ENCODE peak calls at places on chromosomes 2 and 18, in four cellular contexts. C, Q, D and B are unnamed samples.
A peak's percentile ranks its signal among the peaks of the same experiment; 100 is the strongest.

GRCh38 chr2:227862741-227863588 is 8.5 kb upstream of the DAW1 start:
- DNase-seq in C (peak; percentile 84), Q (no peak), D (peak; percentile 29), B (peak; percentile 84)

GRCh38 chr2:47520825-47521665 is 118.1 kb downstream of the MSH2 start:
- DNase-seq in C (peak; percentile 67), Q (no peak), D (no peak), B (peak; percentile 34)

GRCh38 chr2:28681216-28681981 is 70.2 kb upstream of the PPP1CB start:
- DNase-seq in C (no peak), Q (no peak), D (no peak), B (peak; percentile 71)

GRCh38 chr2:205411558-205411957 is 270.7 kb upstream of the NRP2 start:
- DNase-seq in C (no peak), Q (no peak), D (no peak), B (no peak)

GRCh38 chr2:62266433-62267038 is 70.6 kb downstream of the B3GNT2 start:
- DNase-seq in C (peak; percentile 62), Q (no peak), D (peak; percentile 20), B (peak; percentile 78)

GRCh38 chr2:165193178-165193777 is 10.6 kb downstream of the SCN3A start:
- DNase-seq in C (no peak), Q (no peak), D (no peak), B (no peak)

GRCh38 chr2:95001701-95002100 is 23.8 kb upstream of the MAL start:
- DNase-seq in C (no peak), Q (no peak), D (no peak), B (no peak)

GRCh38 chr2:44296653-44297052 is 21.4 kb downstream of the SLC3A1 start:
- DNase-seq in C (no peak), Q (no peak), D (no peak), B (no peak)

GRCh38 chr2:236536727-236537398 is 32.8 kb upstream of the ACKR3 start:
- DNase-seq in C (peak; percentile 80), Q (no peak), D (no peak), B (no peak)

GRCh38 chr2:7513834-7514233 is 596.6 kb downstream of the RNF144A start:
- DNase-seq in C (no peak), Q (no peak), D (no peak), B (no peak)

DNA sequence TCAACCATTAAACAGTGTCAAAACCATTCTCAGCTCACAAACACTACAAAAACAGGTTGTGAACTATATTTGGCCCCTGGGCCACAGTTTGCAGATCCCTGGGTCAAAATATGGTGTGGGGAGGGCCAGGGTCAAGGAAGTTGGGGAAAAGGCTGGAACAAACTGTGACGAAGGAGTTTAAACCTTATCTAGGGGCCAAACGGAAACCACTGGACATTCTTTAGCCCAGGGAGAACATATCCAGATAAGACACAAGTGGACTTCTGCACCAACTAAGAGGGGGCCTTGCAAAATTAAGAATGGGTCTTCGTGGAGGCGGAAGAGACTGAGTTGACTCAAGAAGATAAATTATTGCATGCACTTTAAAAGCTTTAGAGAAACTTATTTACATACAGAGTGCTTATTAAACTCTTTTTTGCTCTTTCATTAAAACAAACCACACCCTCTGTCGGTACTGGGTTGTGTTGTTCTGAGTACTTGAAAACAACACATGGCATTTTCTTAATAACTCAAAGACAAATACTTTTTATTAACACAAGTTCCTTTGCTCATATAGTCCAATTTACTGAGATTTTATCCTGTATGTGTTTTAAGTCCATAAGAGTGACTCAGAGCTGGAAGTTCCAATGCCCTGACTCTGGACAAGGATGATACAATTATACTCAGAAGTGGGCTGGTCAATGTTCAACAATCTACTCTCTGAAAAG is 5.3 kb upstream of the ASAP2 start:
- DNase-seq in C (no peak), Q (no peak), D (peak; percentile 57), B (peak; percentile 78)
- H3K27me3 ChIP-seq in C (peaks cover 25% of the 10 kb centered on the region), Q (no peaks in the 10 kb centered on the region), D (no peaks in the 10 kb centered on the region), B (no peaks in the 10 kb centered on the region)

GRCh38 chr2:241048149-241048948 is 49.9 kb downstream of the SNED1 start:
- DNase-seq in C (no peak), Q (no peak), D (no peak), B (no peak)
- H3K4me3 ChIP-seq in C (no peak overlapping the region), Q (no peak overlapping the region), D (no peak overlapping the region), B (no peak overlapping the region)

GRCh38 chr2:176488446-176488845 is 219.2 kb downstream of the MTX2 start:
- DNase-seq in C (no peak), Q (no peak), D (no peak), B (no peak)

GRCh38 chr2:176493221-176493825 is 224.1 kb downstream of the MTX2 start:
- DNase-seq in C (no peak), Q (no peak), D (no peak), B (no peak)

GRCh38 chr2:176492583-176492982 is 223.3 kb downstream of the MTX2 start:
- DNase-seq in C (no peak), Q (no peak), D (no peak), B (no peak)

GRCh38 chr2:176491172-176491904 is 222.1 kb downstream of the MTX2 start:
- DNase-seq in C (no peak), Q (no peak), D (peak; percentile 97), B (peak; percentile 90)

GRCh38 chr2:176490061-176490861 is 221.0 kb downstream of the MTX2 start:
- DNase-seq in C (peak; percentile 88), Q (no peak), D (no peak), B (no peak)
- H3K27ac ChIP-seq in C (peak overlapping the region; percentile 76), Q (no peak overlapping the region), D (no peak overlapping the region), B (no peak overlapping the region)

DNA sequence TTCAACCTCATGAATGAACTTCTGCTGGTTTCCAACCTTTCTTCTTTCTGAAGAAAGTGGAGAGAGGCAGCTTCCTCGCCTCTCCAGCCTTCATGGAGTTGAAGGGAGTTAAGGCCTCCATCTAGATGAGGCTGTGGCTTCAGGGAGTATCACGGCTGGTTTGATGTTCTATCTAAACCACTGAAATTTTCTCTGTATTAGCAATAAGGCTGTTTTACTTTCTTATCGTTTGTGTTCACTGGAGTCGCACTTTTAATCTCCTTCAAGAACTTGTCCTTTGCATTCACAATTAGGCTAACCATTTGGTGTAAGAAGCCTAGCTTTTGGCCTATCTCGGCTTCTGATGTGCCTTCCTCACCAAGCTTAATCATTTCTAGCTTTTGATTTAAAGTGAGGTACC is 19.9 kb upstream of the CTDP1 start:
- DNase-seq in C (no peak), Q (no peak), D (no peak), B (no peak)
- H3K27me3 ChIP-seq in C (no peaks in the 10 kb centered on the region), Q (peaks cover 8% of the 10 kb centered on the region), D (peaks cover 61% of the 10 kb centered on the region), B (peaks cover 8% of the 10 kb centered on the region)

GRCh38 chr18:28168725-28169124 is 8.2 kb downstream of the CDH2 start:
- DNase-seq in C (no peak), Q (no peak), D (no peak), B (no peak)
- H3K4me3 ChIP-seq in C (peak overlapping the region; percentile 84), Q (no peak overlapping the region), D (no peak overlapping the region), B (no peak overlapping the region)

GRCh38 chr2:36480596-36480995 is 117.4 kb downstream of the FEZ2 start:
- DNase-seq in C (no peak), Q (no peak), D (no peak), B (no peak)

GRCh38 chr2:36481709-36482108 is 116.3 kb downstream of the FEZ2 start:
- DNase-seq in C (no peak), Q (no peak), D (no peak), B (no peak)

GRCh38 chr2:36479406-36479805 is 118.6 kb downstream of the FEZ2 start:
- DNase-seq in C (no peak), Q (no peak), D (no peak), B (no peak)

GRCh38 chr2:36478999-36479398 is 119.0 kb downstream of the FEZ2 start:
- DNase-seq in C (no peak), Q (no peak), D (no peak), B (no peak)

DNA sequence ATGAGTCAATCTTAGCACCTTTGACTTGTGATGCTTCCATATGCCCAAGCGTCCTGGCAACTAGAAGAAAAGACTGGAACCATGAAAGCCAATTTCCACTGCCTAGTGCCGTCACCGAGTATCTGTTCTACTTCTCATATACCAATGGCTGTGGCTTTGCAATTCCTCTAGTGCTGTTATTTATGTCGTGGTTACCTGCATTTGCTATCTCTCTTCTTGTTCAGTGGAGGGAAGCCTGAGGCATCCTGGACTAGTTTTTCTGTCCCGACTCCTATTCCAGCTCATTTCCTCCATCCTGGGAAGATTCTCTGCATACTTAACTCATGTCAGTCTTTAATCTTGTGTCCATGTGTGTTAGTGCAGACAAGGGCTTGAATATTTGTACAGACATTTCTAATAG is 117.9 kb downstream of the FEZ2 start:
- DNase-seq in C (no peak), Q (no peak), D (no peak), B (no peak)
- H3K27ac ChIP-seq in C (no peak overlapping the region), Q (no peak overlapping the region), D (no peak overlapping the region), B (no peak overlapping the region)

GRCh38 chr2:26907416-26907815 is 59.5 kb downstream of the DPYSL5 start:
- DNase-seq in C (peak; percentile 32), Q (no peak), D (no peak), B (no peak)
- H3K27me3 ChIP-seq in C (no peaks in the 10 kb centered on the region), Q (peaks cover 38% of the 10 kb centered on the region), D (peaks cover 55% of the 10 kb centered on the region), B (peaks cover 16% of the 10 kb centered on the region)

GRCh38 chr2:27306657-27307544 is 1.3 kb downstream of the UCN start:
- DNase-seq in C (peak; percentile 73), Q (no peak), D (no peak), B (no peak)
- H3K4me3 ChIP-seq in C (peak overlapping the region; percentile 35), Q (peak overlapping the region; percentile 8), D (no peak overlapping the region), B (no peak overlapping the region)